ENCODE peak calls at places on chromosomes 3 and 15, in seven cellular contexts. C is right atrium auricular region, Z is glutamatergic neuron, H is upper lobe of left lung, M is dorsolateral prefrontal cortex, J is A549, Y is lung. U is an unnamed sample.

GRCh38 chr3:12503126-12503952 is 19.1 kb downstream of the TSEN2 start:
- DNase-seq in H (no peak), Y (no peak), M (no peak), Z (no peak), C (no peak), J (no peak), U (no peak)

GRCh38 chr3:129461022-129461421 is 21.0 kb downstream of the IFT122 start:
- DNase-seq in Y (no peak), J (no peak), C (no peak), Z (no peak), M (no peak), H (no peak), U (no peak)

GRCh38 chr15:63197626-63198025 is 8.2 kb downstream of the RAB8B start:
- DNase-seq in Z (no peak), C (no peak), M (no peak), Y (no peak), H (no peak), J (no peak), U (no peak)

GRCh38 chr15:39946862-39947261 is 12.9 kb downstream of the EIF2AK4 start:
- DNase-seq in C (no peak), M (no peak), Y (no peak), Z (no peak), J (no peak), H (no peak), U (no peak)

GRCh38 chr3:159987291-159987711 is 1.3 kb upstream of the IL12A start:
- DNase-seq in Y (no peak), Z (no peak), J (peak; percentile 25), M (no peak), C (no peak), H (no peak), U (no peak)

GRCh38 chr3:13136426-13136825 is 63.2 kb upstream of the IQSEC1 start:
- DNase-seq in C (no peak), H (no peak), Z (no peak), M (no peak), Y (no peak), J (no peak), U (no peak)

GRCh38 chr3:101643009-101643844 is 33.7 kb downstream of the ZBTB11 start:
- DNase-seq in Z (no peak), M (no peak), C (peak; percentile 11), J (no peak), Y (no peak), H (no peak), U (no peak)

GRCh38 chr3:177361042-177361938 is 164.0 kb upstream of the TBL1XR1 start:
- DNase-seq in H (no peak), M (no peak), Y (no peak), J (no peak), Z (no peak), C (no peak), U (no peak)

GRCh38 chr3:151770941-151771340 is 37.2 kb downstream of the AADACL2 start:
- DNase-seq in Y (peak; percentile 63), H (peak; percentile 78), M (no peak), Z (no peak), J (peak; percentile 74), C (peak; percentile 78), U (no peak)

GRCh38 chr3:189195302-189195701 is 23.5 kb downstream of the TPRG1 start:
- DNase-seq in Y (peak; percentile 29), Z (peak; percentile 22), M (no peak), J (peak; percentile 14), H (no peak), C (no peak), U (no peak)

GRCh38 chr3:39146083-39146501 is 7.3 kb downstream of the CSRNP1 start:
- DNase-seq in J (no peak), M (no peak), Z (peak; percentile 52), Y (no peak), C (no peak), H (no peak), U (no peak)
- TF ChIP-seq CTCF in J (no peak), M (no peak), Z (no peak), Y (no peak), C (peak; percentile 13), H (peak; percentile 39), U (peak; percentile 23)

GRCh38 chr3:140910860-140911259 is 30.8 kb upstream of the SLC25A36 start:
- DNase-seq in H (no peak), C (no peak), M (no peak), J (peak; percentile 12), Z (peak; percentile 24), Y (no peak), U (no peak)
- TF ChIP-seq CTCF in H (no peak), C (no peak), M (no peak), J (no peak), Z (no peak), Y (no peak), U (no peak)

GRCh38 chr3:30628931-30629590 is 22.7 kb downstream of the TGFBR2 start:
- DNase-seq in H (no peak), Z (no peak), J (peak; percentile 34), M (no peak), C (no peak), Y (no peak), U (no peak)
- TF ChIP-seq CTCF in H (no peak), Z (no peak), J (no peak), M (peak; percentile 20), C (peak; percentile 58), Y (no peak), U (no peak)

DNA sequence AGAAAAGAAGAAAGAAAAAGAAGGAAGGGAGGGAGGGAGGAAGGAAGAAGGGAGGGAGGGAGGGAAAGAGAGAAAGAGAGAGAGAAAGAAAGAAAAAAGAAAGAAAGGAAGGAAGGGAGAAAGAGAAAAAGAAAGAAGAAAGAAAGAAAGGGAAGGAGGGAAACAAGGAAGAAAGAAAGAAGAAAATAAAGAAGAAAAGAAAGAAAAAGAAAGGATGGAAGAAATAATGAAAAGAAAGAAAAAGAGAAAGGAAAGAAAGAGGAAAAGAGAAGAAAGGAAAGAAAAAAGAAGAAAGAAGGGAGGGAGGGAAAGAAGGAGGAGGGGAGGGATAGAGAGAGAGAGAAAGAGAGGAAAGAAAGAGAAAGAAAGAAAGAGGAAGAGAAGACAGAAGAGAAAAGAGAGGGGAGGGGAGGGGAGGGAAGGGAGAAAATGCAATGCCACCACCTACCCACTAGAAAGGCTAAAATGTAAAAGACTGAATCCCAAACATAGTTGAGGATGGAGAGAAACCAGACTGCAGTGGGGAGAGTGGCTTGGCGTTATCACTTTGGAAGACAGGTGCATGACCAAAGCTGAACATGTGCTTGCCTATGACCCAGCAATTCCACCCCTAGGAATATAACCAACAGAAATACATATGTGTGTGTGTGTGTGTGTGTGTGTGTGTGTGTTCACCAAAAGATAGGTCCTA is 66.9 kb upstream of the KLF13 start:
- DNase-seq in Z (no peak), J (no peak), Y (no peak), C (no peak), M (no peak), H (no peak), U (no peak)
- TF ChIP-seq CTCF in Z (no peak), J (no peak), Y (no peak), C (no peak), M (no peak), H (no peak), U (no peak)

GRCh38 chr3:73510784-73511183 is 114.0 kb downstream of the PDZRN3 start:
- DNase-seq in M (no peak), Y (no peak), Z (no peak), H (no peak), C (no peak), J (no peak), U (no peak)
- TF ChIP-seq CTCF in M (no peak), Y (no peak), Z (no peak), H (no peak), C (no peak), J (no peak), U (no peak)

GRCh38 chr3:187042874-187043458 is 96.3 kb downstream of the RPL39L start:
- DNase-seq in M (no peak), Z (no peak), H (peak; percentile 22), C (no peak), J (no peak), Y (no peak), U (no peak)

GRCh38 chr3:187042062-187042745 is 97.1 kb downstream of the RPL39L start:
- DNase-seq in M (no peak), C (no peak), Y (no peak), Z (no peak), J (no peak), H (no peak), U (no peak)

GRCh38 chr3:187046033-187046432 is 93.3 kb downstream of the RPL39L start:
- DNase-seq in M (no peak), H (no peak), J (no peak), Z (no peak), C (no peak), Y (no peak), U (no peak)

GRCh38 chr3:187044206-187044605 is 95.1 kb downstream of the RPL39L start:
- DNase-seq in M (no peak), C (no peak), Z (no peak), Y (no peak), J (no peak), H (peak; percentile 33), U (no peak)

DNA sequence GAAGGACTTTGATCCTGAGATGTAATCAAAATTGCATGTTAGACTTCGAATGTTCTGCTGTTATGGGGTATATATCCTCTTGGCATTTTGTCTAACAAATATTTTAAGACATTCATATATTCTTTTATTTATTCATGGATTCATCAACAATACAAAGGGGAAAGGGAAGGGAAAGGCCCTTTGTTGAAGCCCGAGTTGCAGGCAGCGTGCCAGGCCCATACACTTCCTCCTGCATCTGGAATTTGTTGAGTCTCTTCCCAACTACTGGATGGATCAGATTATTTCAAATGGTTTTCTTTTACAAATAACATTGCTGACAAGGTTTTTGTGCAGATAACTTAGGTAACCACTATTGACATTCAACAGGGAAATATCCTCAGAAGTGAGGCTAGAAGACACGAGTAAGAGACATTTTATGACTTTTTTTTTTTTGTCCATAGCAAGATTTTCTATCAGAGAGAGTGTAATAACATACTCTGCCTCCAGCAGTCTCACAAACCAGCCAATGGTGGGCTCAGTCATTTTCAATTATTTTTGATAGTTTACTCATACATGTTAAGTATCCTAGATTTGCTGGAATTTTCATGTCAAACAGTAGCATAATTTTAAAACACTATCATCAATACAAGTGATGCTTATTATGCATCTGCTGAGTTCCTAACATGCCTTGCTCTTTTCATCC is 94.3 kb downstream of the RPL39L start:
- DNase-seq in Z (no peak), H (no peak), Y (no peak), J (no peak), M (no peak), C (no peak), U (no peak)
- TF ChIP-seq CTCF in Z (peak; percentile 45), H (no peak), Y (no peak), J (no peak), M (no peak), C (no peak), U (peak; percentile 34)